ENCODE peak calls at places on chromosomes 13 and 19, in seven cellular contexts. M is fibroblast of lung; E is CD8-positive, alpha-beta T cell; P is AG04450; V is tibial artery; D is Peyer's patch; X is RWPE2. N is an unnamed sample.

GRCh38 chr13:24500977-24501376 is 11.6 kb downstream of the PARP4 start:
- DNase-seq in V (no peak), D (no peak), M (peak), X (no peak), P (no peak), E (no peak), N (no peak)

GRCh38 chr13:99256709-99257108 is 1.5 kb downstream of the GPR18 start:
- DNase-seq in E (no peak), D (no peak), M (peak), X (no peak), V (no peak), P (no peak), N (no peak)

GRCh38 chr13:112466132-112467025 is 90.2 kb downstream of the SPACA7 start:
- DNase-seq in M (no peak), D (no peak), E (no peak), P (no peak), V (no peak), X (no peak), N (peak)

GRCh38 chr19:48290341-48290922 is 20.6 kb downstream of the ZNF114 start:
- DNase-seq in E (no peak), X (no peak), M (peak), V (no peak), D (no peak), P (no peak), N (no peak)

GRCh38 chr19:8251025-8251472 is 41.9 kb downstream of the CERS4 start:
- DNase-seq in P (no peak), E (no peak), V (peak), D (no peak), X (no peak), M (peak), N (peak)

GRCh38 chr13:114078501-114079451 is 53.6 kb downstream of the RASA3 start:
- DNase-seq in P (no peak), V (peak), D (no peak), M (peak), X (peak), E (peak), N (no peak)

GRCh38 chr19:3167533-3168272 is 10.9 kb upstream of the S1PR4 start:
- DNase-seq in M (no peak), E (no peak), X (no peak), P (no peak), V (no peak), D (no peak), N (no peak)

GRCh38 chr19:28705008-28705407 is 507.9 kb downstream of the UQCRFS1 start:
- DNase-seq in X (no peak), M (peak), E (no peak), P (peak), D (no peak), V (no peak), N (no peak)

GRCh38 chr13:51697181-51697580 is 106.8 kb downstream of the DHRS12 start:
- DNase-seq in P (no peak), E (no peak), D (no peak), X (no peak), M (no peak), V (no peak), N (no peak)

GRCh38 chr13:99086149-99086868 is 108.4 kb upstream of the DOCK9 start:
- DNase-seq in D (peak), M (peak), E (peak), V (peak), P (no peak), X (peak), N (peak)

GRCh38 chr13:109256866-109257760 is 529.3 kb downstream of the IRS2 start:
- DNase-seq in V (no peak), E (no peak), D (no peak), X (peak), P (peak), M (peak), N (no peak)

GRCh38 chr13:94710881-94711560 is 1.3 kb downstream of the SOX21 start:
- DNase-seq in M (no peak), V (peak), D (no peak), E (no peak), X (peak), P (no peak), N (no peak)

GRCh38 chr19:2503521-2504109 is 27.7 kb downstream of the GADD45B start:
- DNase-seq in V (no peak), P (no peak), M (peak), D (no peak), E (peak), X (peak), N (no peak)

GRCh38 chr19:47156861-47157454 is 26.3 kb downstream of the SAE1 start:
- DNase-seq in M (peak), E (peak), D (no peak), P (no peak), V (no peak), X (no peak), N (no peak)

GRCh38 chr19:40280608-40281221 is 4.4 kb downstream of the AKT2 start:
- DNase-seq in M (no peak), P (no peak), V (no peak), E (no peak), D (no peak), X (no peak), N (peak)

GRCh38 chr13:86193281-86193680 is 394.1 kb upstream of the SLITRK6 start:
- DNase-seq in V (no peak), E (no peak), M (no peak), D (no peak), X (no peak), P (no peak), N (no peak)

GRCh38 chr19:40614595-40615411 is 13.6 kb downstream of the LTBP4 start:
- DNase-seq in X (peak), E (peak), M (peak), P (peak), D (peak), V (peak), N (peak)

GRCh38 chr19:38888876-38889275 is 10.5 kb downstream of the SIRT2 start:
- DNase-seq in D (no peak), M (no peak), P (no peak), X (no peak), V (no peak), E (no peak), N (no peak)

GRCh38 chr19:46885411-46885810 is 24.6 kb downstream of the ARHGAP35 start:
- DNase-seq in D (no peak), P (no peak), X (no peak), M (no peak), V (no peak), E (no peak), N (no peak)

GRCh38 chr13:33612641-33613638 is 205.0 kb upstream of the RFC3 start:
- DNase-seq in P (no peak), X (no peak), M (no peak), D (no peak), V (no peak), E (no peak), N (no peak)

GRCh38 chr13:20492641-20493040 is 33.0 kb downstream of the CRYL1 start:
- DNase-seq in X (no peak), D (no peak), M (peak), E (peak), V (no peak), P (no peak), N (no peak)

GRCh38 chr19:56076413-56076998 is 44.6 kb downstream of the ZNF787 start:
- DNase-seq in X (no peak), E (peak), D (peak), P (peak), V (no peak), M (peak), N (no peak)

GRCh38 chr13:48636550-48636949 is 17.2 kb upstream of the CYSLTR2 start:
- DNase-seq in D (no peak), X (no peak), V (no peak), M (peak), P (no peak), E (no peak), N (no peak)

GRCh38 chr19:1189419-1189818 is 15.4 kb upstream of the SBNO2 start:
- DNase-seq in D (no peak), M (peak), X (no peak), P (no peak), E (peak), V (no peak), N (no peak)

GRCh38 chr19:18780081-18780480 is 11.0 kb downstream of the COMP start:
- DNase-seq in D (no peak), P (no peak), M (no peak), V (no peak), X (no peak), E (no peak), N (no peak)

GRCh38 chr19:3691372-3691716 is 8.9 kb downstream of the PIP5K1C start:
- DNase-seq in V (no peak), P (no peak), X (no peak), M (no peak), E (no peak), D (no peak), N (no peak)

GRCh38 chr13:74930402-74931165 is 551.4 kb downstream of the TBC1D4 start:
- DNase-seq in M (peak), E (no peak), P (peak), V (no peak), X (no peak), D (no peak), N (no peak)

GRCh38 chr13:111247552-111247951 is 72.9 kb upstream of the TEX29 start:
- DNase-seq in D (no peak), X (no peak), M (no peak), E (no peak), P (no peak), V (no peak), N (no peak)

GRCh38 chr13:23069571-23069970 is 111.2 kb upstream of the SGCG start:
- DNase-seq in E (no peak), P (peak), D (no peak), X (no peak), M (peak), V (no peak), N (no peak)

GRCh38 chr13:100547805-100548204 is 40.8 kb downstream of the GGACT start:
- DNase-seq in E (no peak), P (no peak), X (no peak), D (no peak), V (peak), M (no peak), N (peak)

GRCh38 chr19:2542341-2543069 is 66.6 kb downstream of the GADD45B start:
- DNase-seq in V (no peak), P (no peak), E (no peak), D (peak), M (peak), X (no peak), N (no peak)

GRCh38 chr19:45972944-45973525 is 630 bp downstream of the NOVA2 start:
- DNase-seq in E (no peak), X (no peak), D (no peak), P (no peak), V (no peak), M (no peak), N (no peak)

GRCh38 chr19:12364391-12365093 is 941 bp downstream of the ZNF442 start:
- DNase-seq in M (peak), E (peak), P (no peak), D (no peak), V (peak), X (no peak), N (no peak)

GRCh38 chr13:84983321-84983720 is 815.9 kb downstream of the SLITRK6 start:
- DNase-seq in E (no peak), X (no peak), D (no peak), P (no peak), V (no peak), M (no peak), N (no peak)

GRCh38 chr13:74683411-74683810 is 549.2 kb upstream of the KLF12 start:
- DNase-seq in M (no peak), P (no peak), X (no peak), V (no peak), D (no peak), E (no peak), N (no peak)

GRCh38 chr13:79231887-79232286 is 174.2 kb downstream of the RBM26 start:
- DNase-seq in D (no peak), X (no peak), E (no peak), M (no peak), V (no peak), P (no peak), N (no peak)

GRCh38 chr19:43773725-43774102 is 7.1 kb downstream of the KCNN4 start:
- DNase-seq in M (no peak), P (no peak), E (no peak), D (no peak), X (no peak), V (no peak), N (no peak)

GRCh38 chr19:44796701-44797115 is 12.2 kb upstream of the BCAM start:
- DNase-seq in M (peak), V (no peak), X (no peak), E (no peak), D (peak), P (no peak), N (no peak)

GRCh38 chr19:21947775-21948174 is 63.0 kb downstream of the ZNF208 start:
- DNase-seq in X (no peak), D (no peak), V (no peak), M (peak), E (no peak), P (no peak), N (no peak)

GRCh38 chr13:30895773-30896172 is 10.3 kb upstream of the MEDAG start:
- DNase-seq in P (peak), M (peak), V (peak), E (no peak), D (no peak), X (no peak), N (peak)
- H3K27ac ChIP-seq in P (peak), M (peak), V (peak), E (no peak), D (no peak), X (peak), N (peak)

GRCh38 chr19:11123076-11123567 is 32.5 kb downstream of the SPC24 start:
- DNase-seq in D (no peak), P (no peak), V (no peak), E (no peak), X (no peak), M (no peak), N (no peak)

GRCh38 chr19:11131471-11131870 is 24.1 kb downstream of the SPC24 start:
- DNase-seq in E (no peak), M (no peak), D (no peak), X (no peak), P (no peak), V (no peak), N (no peak)

GRCh38 chr19:11127905-11128304 is 27.7 kb downstream of the SPC24 start:
- DNase-seq in M (no peak), D (no peak), E (no peak), V (no peak), X (no peak), P (no peak), N (no peak)

GRCh38 chr19:11130824-11131455 is 24.6 kb downstream of the SPC24 start:
- DNase-seq in E (peak), D (peak), P (peak), M (peak), X (no peak), V (peak), N (peak)

DNA sequence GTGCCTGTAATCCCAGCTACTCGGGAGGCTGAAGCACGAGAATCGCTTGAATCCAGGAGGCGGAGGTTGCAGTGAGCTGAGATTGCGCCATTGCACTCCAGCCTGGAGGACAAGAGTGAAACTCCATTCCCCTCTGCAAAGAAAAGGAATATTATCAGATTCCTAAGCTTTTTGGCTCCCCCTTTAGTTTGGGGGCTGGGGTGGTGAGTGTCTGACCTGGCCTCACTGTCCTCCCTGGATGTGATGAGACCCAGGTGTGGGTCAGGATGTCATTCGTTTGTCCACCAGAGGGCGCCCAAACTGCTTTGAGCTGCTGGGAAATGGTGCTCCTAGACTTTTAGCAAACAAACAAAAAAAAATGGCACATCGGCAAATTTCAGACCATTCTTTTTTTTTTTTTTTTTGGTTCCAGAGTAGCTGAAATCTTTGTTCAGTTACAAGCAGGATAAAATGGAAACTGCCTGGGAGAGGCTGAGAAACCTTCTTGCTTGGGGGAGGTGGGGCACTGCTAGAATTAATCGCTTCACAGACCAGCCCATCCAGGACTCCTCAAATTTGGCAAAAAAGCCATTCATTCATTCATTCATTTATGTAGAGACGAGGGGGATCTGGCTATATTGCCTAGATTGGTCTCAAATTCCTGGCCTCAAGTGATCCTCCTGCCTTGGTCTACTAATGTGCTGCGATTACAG is 29.4 kb downstream of the SPC24 start:
- DNase-seq in V (peak), X (no peak), E (peak), D (peak), P (peak), M (peak), N (no peak)
- H3K4me3 ChIP-seq in V (no peak), X (no peak), E (no peak), D (no peak), P (no peak), M (no peak), N (no peak)

DNA sequence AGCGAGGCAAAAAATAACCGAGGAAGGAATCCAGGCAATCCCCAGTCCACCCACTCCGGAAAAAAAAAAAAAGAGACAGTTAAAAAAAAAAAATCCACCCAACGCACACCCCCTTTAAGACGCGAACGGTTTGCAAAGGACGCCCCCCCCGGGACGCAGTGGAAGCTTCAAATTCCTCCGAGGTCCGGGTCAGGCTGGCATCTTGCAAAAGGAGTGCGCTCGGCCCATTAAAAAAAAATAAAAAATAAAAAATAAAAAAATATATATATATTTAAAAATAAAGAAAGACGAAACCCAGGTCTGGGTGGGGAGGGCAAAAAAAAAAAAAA is 235 bp upstream of the CACNA1A start:
- DNase-seq in E (no peak), M (peak), X (no peak), D (no peak), P (peak), V (no peak), N (no peak)
- TF ChIP-seq CTCF in E (no peak), M (no peak), X (no peak), D (no peak), P (no peak), V (no peak), N (no peak)

DNA sequence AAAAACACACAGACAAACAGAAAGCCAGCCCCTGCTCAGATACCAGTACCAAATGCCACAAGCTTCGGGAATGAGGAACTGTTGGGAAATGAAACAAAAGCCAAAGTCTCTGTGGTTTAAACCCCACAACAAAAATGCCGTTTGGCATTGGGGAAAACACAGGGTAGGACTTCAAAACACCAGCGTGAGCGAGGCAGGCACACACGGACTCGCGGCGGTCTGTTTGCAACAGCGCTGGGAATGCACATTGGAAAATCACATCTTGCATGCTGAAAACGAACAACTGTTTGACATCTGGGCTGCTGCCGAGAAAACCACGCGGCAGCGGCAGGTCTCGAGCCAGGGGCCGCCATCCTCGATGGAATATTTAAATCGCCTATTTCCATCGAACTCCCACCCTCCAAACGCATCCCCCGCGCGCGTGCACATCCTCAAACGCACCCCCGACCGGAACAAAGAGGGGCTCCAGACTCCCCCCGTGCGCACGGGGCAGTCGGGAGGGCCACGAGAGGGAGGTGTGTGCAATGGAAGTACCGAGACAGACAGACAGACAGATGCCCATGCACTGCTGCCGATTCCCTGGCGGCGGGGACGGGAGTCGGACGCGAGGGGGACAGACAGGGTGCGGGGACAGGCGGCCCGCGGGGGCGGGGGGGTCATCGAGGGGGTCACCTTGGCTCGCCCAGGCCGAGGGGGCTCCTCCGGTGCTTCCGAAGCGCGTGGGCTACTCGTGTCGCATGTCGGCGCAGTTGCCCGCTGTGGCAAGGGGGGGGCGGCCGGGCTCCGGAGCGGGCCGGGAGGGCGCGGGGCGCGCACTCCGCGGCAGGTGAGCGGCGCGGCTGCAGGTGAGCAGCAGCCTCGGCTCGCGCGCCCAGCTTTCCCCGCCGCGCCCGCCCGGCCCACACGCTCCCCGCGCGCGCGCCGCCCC is at the start of gene GPR12:
- DNase-seq in M (peak), D (no peak), P (no peak), X (no peak), V (no peak), E (no peak), N (no peak)
- H3K27ac ChIP-seq in M (no peak), D (no peak), P (no peak), X (no peak), V (no peak), E (no peak), N (no peak)

DNA sequence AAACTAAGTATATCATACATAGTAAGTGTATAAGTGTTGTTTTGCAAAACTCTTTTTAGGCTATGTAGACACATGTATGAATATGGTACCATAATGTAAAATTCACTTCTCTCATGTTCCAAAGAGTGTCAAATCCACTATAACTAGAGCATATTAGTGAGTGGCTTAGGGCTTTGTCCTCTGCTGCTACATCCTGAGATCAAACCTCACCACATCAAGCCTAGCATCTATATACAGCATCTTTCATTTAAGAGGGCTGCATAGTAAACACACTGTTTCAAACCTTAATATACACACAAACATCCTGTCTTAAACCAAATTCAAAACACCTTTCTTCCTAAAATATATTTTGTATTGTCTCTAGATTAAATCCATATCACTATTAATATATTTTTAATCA is 38.6 kb downstream of the ELF1 start:
- DNase-seq in M (no peak), E (no peak), P (no peak), V (no peak), X (no peak), D (no peak), N (no peak)
- H3K4me3 ChIP-seq in M (no peak), E (peak), P (no peak), V (no peak), X (no peak), D (peak), N (peak)

N was measured in coronary artery.